ENCODE peak calls at places on chromosome 18, in eight cellular contexts. I is dorsolateral prefrontal cortex; C is epithelial cell of prostate; N is activated CD8-positive, alpha-beta T cell treated with anti-CD3 and anti-CD28 coated beads for 36 hours; K is NCI-H2029 treated with DMSO at 0.1 percent for 48 hours; B is NCI-H1105 treated with DMSO at 0.1 percent for 48 hours; Z is cardiac fibroblast; X is activated CD8-positive, alpha-beta memory T cell treated with anti-CD3 and anti-CD28 coated beads, Interleukin-2, amount 50 U/mL, for 48 hours. W is an unnamed sample.

GRCh38 chr18:54762386-54762785 is 65.9 kb upstream of the RAB27B start:
- DNase-seq in X (no peak), K (no peak), N (no peak), I (no peak), Z (peak), B (no peak), C (no peak), W (no peak)

GRCh38 chr18:80202264-80202998 is 44.9 kb downstream of the PARD6G start:
- DNase-seq in B (no peak), I (no peak), Z (no peak), K (no peak), C (no peak), N (peak), X (no peak), W (no peak)

GRCh38 chr18:31447530-31448191 is at the start of gene DSG3:
- DNase-seq in B (no peak), Z (no peak), I (no peak), N (no peak), C (peak), X (no peak), K (no peak), W (no peak)

GRCh38 chr18:28041366-28041765 is 135.6 kb downstream of the CDH2 start:
- DNase-seq in I (no peak), B (no peak), C (no peak), Z (peak), X (no peak), K (no peak), N (no peak), W (no peak)

GRCh38 chr18:13374468-13375301 is 156.1 kb downstream of the LDLRAD4 start:
- DNase-seq in B (no peak), K (no peak), C (no peak), Z (peak), I (peak), N (peak), X (no peak), W (no peak)

GRCh38 chr18:10687161-10687925 is 161.5 kb downstream of the NAPG start:
- DNase-seq in K (no peak), N (no peak), I (no peak), B (no peak), Z (no peak), X (no peak), C (peak), W (no peak)

GRCh38 chr18:49849331-49850217 is 36.2 kb upstream of the ACAA2 start:
- DNase-seq in Z (peak), N (no peak), X (no peak), I (no peak), C (peak), K (peak), B (peak), W (no peak)

GRCh38 chr18:23967321-23968089 is 47.0 kb upstream of the TTC39C start:
- DNase-seq in Z (no peak), X (no peak), C (no peak), I (no peak), B (no peak), N (peak), K (no peak), W (no peak)

GRCh38 chr18:46939337-46939963 is 22.0 kb downstream of the KATNAL2 start:
- DNase-seq in N (no peak), B (no peak), Z (peak), I (no peak), X (no peak), C (peak), K (no peak), W (no peak)

GRCh38 chr18:73920033-73920432 is 227.6 kb downstream of the FBXO15 start:
- DNase-seq in B (no peak), C (no peak), Z (no peak), K (no peak), I (no peak), X (no peak), N (no peak), W (no peak)

GRCh38 chr18:65735166-65735565 is 15.6 kb upstream of the CDH7 start:
- DNase-seq in N (no peak), B (no peak), Z (no peak), K (no peak), I (no peak), X (no peak), C (no peak), W (no peak)

GRCh38 chr18:74342416-74343043 is 26.9 kb downstream of the C18orf63 start:
- DNase-seq in N (peak), X (no peak), B (peak), Z (peak), K (peak), I (no peak), C (peak), W (no peak)

GRCh38 chr18:68448736-68449135 is 266.2 kb downstream of the TMX3 start:
- DNase-seq in K (no peak), B (no peak), C (no peak), N (no peak), Z (peak), X (no peak), I (no peak), W (no peak)

GRCh38 chr18:48542513-48543181 is 3.8 kb downstream of the CTIF start:
- DNase-seq in Z (no peak), C (peak), B (no peak), K (no peak), N (peak), X (no peak), I (no peak), W (no peak)

GRCh38 chr18:27165412-27165811 is 19.7 kb downstream of the CHST9 start:
- DNase-seq in X (no peak), C (no peak), B (no peak), K (no peak), I (no peak), N (no peak), Z (no peak), W (no peak)

GRCh38 chr18:6405237-6406074 is 9.3 kb downstream of the L3MBTL4 start:
- DNase-seq in I (no peak), K (no peak), C (no peak), B (no peak), X (no peak), N (no peak), Z (no peak), W (no peak)

GRCh38 chr18:36499938-36500337 is 202.4 kb downstream of the FHOD3 start:
- DNase-seq in K (no peak), B (no peak), Z (no peak), C (no peak), N (peak), I (no peak), X (no peak), W (no peak)

GRCh38 chr18:24420551-24420950 is 5.9 kb upstream of the IMPACT start:
- DNase-seq in K (no peak), I (no peak), X (no peak), B (no peak), N (no peak), Z (no peak), C (no peak), W (no peak)

GRCh38 chr18:48806551-48807261 is 144.1 kb downstream of the SMAD7 start:
- DNase-seq in X (peak), B (no peak), N (peak), C (no peak), I (no peak), K (no peak), Z (no peak), W (peak)

GRCh38 chr18:31176531-31176930 is 13.9 kb upstream of the DSC1 start:
- DNase-seq in B (no peak), X (no peak), C (peak), K (no peak), N (no peak), I (no peak), Z (no peak), W (no peak)

GRCh38 chr18:56139792-56140254 is 498.6 kb downstream of the TXNL1 start:
- DNase-seq in X (no peak), Z (peak), N (no peak), I (peak), K (no peak), C (no peak), B (no peak), W (no peak)

GRCh38 chr18:49838381-49838780 is 25.0 kb upstream of the ACAA2 start:
- DNase-seq in N (no peak), Z (no peak), C (no peak), K (no peak), I (no peak), X (no peak), B (no peak), W (no peak)

GRCh38 chr18:56191334-56191733 is 447.1 kb downstream of the TXNL1 start:
- DNase-seq in C (no peak), Z (no peak), K (no peak), B (no peak), X (no peak), I (no peak), N (no peak), W (no peak)

GRCh38 chr18:62616331-62616805 is 93.5 kb downstream of the ZCCHC2 start:
- DNase-seq in Z (peak), K (no peak), I (no peak), X (no peak), N (no peak), C (no peak), B (no peak), W (no peak)

W was measured in mesenteric fat pad.